ENCODE peak calls at places on chromosomes 2 and 18, in nine cellular contexts. One of them, this sample, is unnamed.

GRCh38 chr2:10830203-10830602 is 17.6 kb upstream of the PDIA6 start:
- DNase-seq in astrocyte of the spinal cord: no peak
- DNase-seq in C1 segment of cervical spinal cord: no peak
- DNase-seq in NCI-H1092 treated with DMSO at 0.1 percent for 48 hours: no peak
- DNase-seq in GM18507: no peak
- DNase-seq in transverse colon: peak
- DNase-seq in ELF-1: no peak
- DNase-seq in GM10248: no peak
- DNase-seq in activated T-cell treated with anti-CD3 and anti-CD28 coated beads, Interleukin-2, amount 50 U/mL, for 72 hours: no peak
- DNase-seq in this sample: no peak

GRCh38 chr2:132583666-132584360 is 86.2 kb downstream of the LYPD1 start:
- DNase-seq in astrocyte of the spinal cord: no peak
- DNase-seq in activated T-cell treated with anti-CD3 and anti-CD28 coated beads, Interleukin-2, amount 50 U/mL, for 72 hours: no peak
- DNase-seq in NCI-H1092 treated with DMSO at 0.1 percent for 48 hours: no peak
- DNase-seq in C1 segment of cervical spinal cord: no peak
- DNase-seq in GM10248: no peak
- DNase-seq in transverse colon: no peak
- DNase-seq in GM18507: no peak
- DNase-seq in ELF-1: no peak
- DNase-seq in this sample: no peak

GRCh38 chr18:13300029-13300428 is 81.5 kb downstream of the LDLRAD4 start:
- DNase-seq in ELF-1: no peak
- DNase-seq in transverse colon: no peak
- DNase-seq in GM18507: no peak
- DNase-seq in activated T-cell treated with anti-CD3 and anti-CD28 coated beads, Interleukin-2, amount 50 U/mL, for 72 hours: no peak
- DNase-seq in astrocyte of the spinal cord: no peak
- DNase-seq in NCI-H1092 treated with DMSO at 0.1 percent for 48 hours: peak
- DNase-seq in C1 segment of cervical spinal cord: no peak
- DNase-seq in GM10248: no peak
- DNase-seq in this sample: no peak

GRCh38 chr2:25322313-25322712 is 19.4 kb downstream of the DNMT3A start:
- DNase-seq in astrocyte of the spinal cord: no peak
- DNase-seq in NCI-H1092 treated with DMSO at 0.1 percent for 48 hours: no peak
- DNase-seq in transverse colon: no peak
- DNase-seq in GM18507: no peak
- DNase-seq in activated T-cell treated with anti-CD3 and anti-CD28 coated beads, Interleukin-2, amount 50 U/mL, for 72 hours: no peak
- DNase-seq in GM10248: no peak
- DNase-seq in ELF-1: no peak
- DNase-seq in C1 segment of cervical spinal cord: no peak
- DNase-seq in this sample: no peak

GRCh38 chr2:219782999-219783398 is 155.6 kb downstream of the SLC4A3 start:
- DNase-seq in ELF-1: no peak
- DNase-seq in activated T-cell treated with anti-CD3 and anti-CD28 coated beads, Interleukin-2, amount 50 U/mL, for 72 hours: no peak
- DNase-seq in astrocyte of the spinal cord: no peak
- DNase-seq in GM10248: no peak
- DNase-seq in transverse colon: no peak
- DNase-seq in NCI-H1092 treated with DMSO at 0.1 percent for 48 hours: no peak
- DNase-seq in C1 segment of cervical spinal cord: no peak
- DNase-seq in GM18507: no peak
- DNase-seq in this sample: no peak

GRCh38 chr2:70656421-70657010 is 102.9 kb upstream of the TGFA start:
- DNase-seq in GM10248: no peak
- DNase-seq in astrocyte of the spinal cord: no peak
- DNase-seq in NCI-H1092 treated with DMSO at 0.1 percent for 48 hours: no peak
- DNase-seq in C1 segment of cervical spinal cord: no peak
- DNase-seq in transverse colon: no peak
- DNase-seq in GM18507: no peak
- DNase-seq in ELF-1: no peak
- DNase-seq in activated T-cell treated with anti-CD3 and anti-CD28 coated beads, Interleukin-2, amount 50 U/mL, for 72 hours: peak
- DNase-seq in this sample: no peak

GRCh38 chr2:96730212-96730611 is 9.7 kb downstream of the LMAN2L start:
- DNase-seq in activated T-cell treated with anti-CD3 and anti-CD28 coated beads, Interleukin-2, amount 50 U/mL, for 72 hours: no peak
- DNase-seq in C1 segment of cervical spinal cord: no peak
- DNase-seq in NCI-H1092 treated with DMSO at 0.1 percent for 48 hours: no peak
- DNase-seq in GM18507: no peak
- DNase-seq in transverse colon: no peak
- DNase-seq in ELF-1: no peak
- DNase-seq in GM10248: no peak
- DNase-seq in astrocyte of the spinal cord: peak
- DNase-seq in this sample: no peak

GRCh38 chr2:39413063-39413722 is 23.9 kb downstream of the MAP4K3 start:
- DNase-seq in GM18507: no peak
- DNase-seq in ELF-1: no peak
- DNase-seq in NCI-H1092 treated with DMSO at 0.1 percent for 48 hours: no peak
- DNase-seq in C1 segment of cervical spinal cord: no peak
- DNase-seq in transverse colon: no peak
- DNase-seq in activated T-cell treated with anti-CD3 and anti-CD28 coated beads, Interleukin-2, amount 50 U/mL, for 72 hours: no peak
- DNase-seq in GM10248: no peak
- DNase-seq in astrocyte of the spinal cord: no peak
- DNase-seq in this sample: no peak

GRCh38 chr2:80519121-80519643 is 214.6 kb upstream of the LRRTM1 start:
- DNase-seq in astrocyte of the spinal cord: no peak
- DNase-seq in transverse colon: no peak
- DNase-seq in NCI-H1092 treated with DMSO at 0.1 percent for 48 hours: no peak
- DNase-seq in GM18507: no peak
- DNase-seq in ELF-1: no peak
- DNase-seq in GM10248: no peak
- DNase-seq in C1 segment of cervical spinal cord: no peak
- DNase-seq in activated T-cell treated with anti-CD3 and anti-CD28 coated beads, Interleukin-2, amount 50 U/mL, for 72 hours: no peak
- DNase-seq in this sample: no peak

GRCh38 chr2:126656311-126657145 is 570 bp downstream of the GYPC start:
- DNase-seq in NCI-H1092 treated with DMSO at 0.1 percent for 48 hours: no peak
- DNase-seq in transverse colon: peak
- DNase-seq in ELF-1: peak
- DNase-seq in GM18507: no peak
- DNase-seq in astrocyte of the spinal cord: peak
- DNase-seq in GM10248: peak
- DNase-seq in C1 segment of cervical spinal cord: no peak
- DNase-seq in activated T-cell treated with anti-CD3 and anti-CD28 coated beads, Interleukin-2, amount 50 U/mL, for 72 hours: peak
- DNase-seq in this sample: peak